ENCODE peak calls at places on chromosomes 12 and 14, in seven cellular contexts. One of them, this sample, is unnamed.

GRCh38 chr14:104094056-104094708 is 8.7 kb downstream of the ASPG start:
- DNase-seq in H9: no peak
- DNase-seq in mesendoderm: peak; percentile 32
- DNase-seq in neuronal stem cell: no peak
- DNase-seq in H1: no peak
- DNase-seq in IMR-90: no peak
- DNase-seq in mesenchymal stem cell: no peak
- DNase-seq in this sample: no peak

GRCh38 chr12:84785951-84786350 is 126.6 kb downstream of the SLC6A15 start:
- DNase-seq in neuronal stem cell: no peak
- DNase-seq in H1: no peak
- DNase-seq in mesendoderm: no peak
- DNase-seq in IMR-90: peak; percentile 7
- DNase-seq in H9: no peak
- DNase-seq in mesenchymal stem cell: no peak
- DNase-seq in this sample: no peak

GRCh38 chr12:64824500-64825142 is at the start of gene TBC1D30:
- DNase-seq in H9: peak; percentile 50
- DNase-seq in H1: no peak
- DNase-seq in IMR-90: peak; percentile 2
- DNase-seq in mesendoderm: peak; percentile 28
- DNase-seq in mesenchymal stem cell: peak; percentile 14
- DNase-seq in neuronal stem cell: peak; percentile 43
- DNase-seq in this sample: no peak

GRCh38 chr14:20327005-20327869 is 5.8 kb downstream of the CCNB1IP1 start:
- DNase-seq in neuronal stem cell: peak; percentile 45
- DNase-seq in IMR-90: peak; percentile 72
- DNase-seq in H1: no peak
- DNase-seq in mesendoderm: peak; percentile 68
- DNase-seq in H9: no peak
- DNase-seq in mesenchymal stem cell: peak; percentile 81
- DNase-seq in this sample: peak; percentile 20

GRCh38 chr12:18323159-18323558 is 61.8 kb downstream of the PIK3C2G start:
- DNase-seq in neuronal stem cell: no peak
- DNase-seq in H9: no peak
- DNase-seq in H1: no peak
- DNase-seq in IMR-90: peak; percentile 52
- DNase-seq in mesenchymal stem cell: peak; percentile 10
- DNase-seq in mesendoderm: no peak
- DNase-seq in this sample: no peak

GRCh38 chr12:115213538-115213961 is 529.6 kb upstream of the TBX3 start:
- DNase-seq in H9: peak; percentile 53
- DNase-seq in IMR-90: no peak
- DNase-seq in H1: no peak
- DNase-seq in mesendoderm: peak; percentile 42
- DNase-seq in neuronal stem cell: no peak
- DNase-seq in mesenchymal stem cell: no peak
- DNase-seq in this sample: no peak

GRCh38 chr12:91181053-91181452 is 1.6 kb downstream of the DCN start:
- DNase-seq in mesenchymal stem cell: peak; percentile 53
- DNase-seq in H9: no peak
- DNase-seq in IMR-90: peak; percentile 34
- DNase-seq in H1: no peak
- DNase-seq in mesendoderm: no peak
- DNase-seq in neuronal stem cell: no peak
- DNase-seq in this sample: no peak

GRCh38 chr14:68346540-68347232 is 446.2 kb downstream of the ZFP36L1 start:
- DNase-seq in H9: no peak
- DNase-seq in H1: no peak
- DNase-seq in IMR-90: no peak
- DNase-seq in mesendoderm: no peak
- DNase-seq in mesenchymal stem cell: no peak
- DNase-seq in neuronal stem cell: no peak
- DNase-seq in this sample: no peak

GRCh38 chr12:607541-608001 is 55.7 kb downstream of the NINJ2 start:
- DNase-seq in mesenchymal stem cell: no peak
- DNase-seq in neuronal stem cell: no peak
- DNase-seq in IMR-90: no peak
- DNase-seq in H9: peak; percentile 61
- DNase-seq in mesendoderm: peak; percentile 66
- DNase-seq in H1: no peak
- DNase-seq in this sample: peak; percentile 62

GRCh38 chr12:114013601-114014345 is 47.6 kb upstream of the RBM19 start:
- DNase-seq in neuronal stem cell: peak; percentile 51
- DNase-seq in mesendoderm: peak; percentile 89
- DNase-seq in IMR-90: peak; percentile 37
- DNase-seq in H9: peak; percentile 76
- DNase-seq in H1: peak; percentile 33
- DNase-seq in mesenchymal stem cell: no peak
- DNase-seq in this sample: peak; percentile 8

GRCh38 chr14:23074906-23075305 is 17.6 kb upstream of the CDH24 start:
- DNase-seq in mesenchymal stem cell: no peak
- DNase-seq in neuronal stem cell: no peak
- DNase-seq in IMR-90: no peak
- DNase-seq in H1: no peak
- DNase-seq in mesendoderm: no peak
- DNase-seq in H9: no peak
- DNase-seq in this sample: no peak

GRCh38 chr14:23079716-23080115 is 15.2 kb downstream of the ACIN1 start:
- DNase-seq in IMR-90: peak; percentile 52
- DNase-seq in H1: no peak
- DNase-seq in mesendoderm: no peak
- DNase-seq in neuronal stem cell: no peak
- DNase-seq in H9: no peak
- DNase-seq in mesenchymal stem cell: no peak
- DNase-seq in this sample: no peak

GRCh38 chr14:23077962-23078361 is 17.0 kb downstream of the ACIN1 start:
- DNase-seq in mesenchymal stem cell: no peak
- DNase-seq in IMR-90: no peak
- DNase-seq in H9: no peak
- DNase-seq in neuronal stem cell: no peak
- DNase-seq in mesendoderm: no peak
- DNase-seq in H1: no peak
- DNase-seq in this sample: no peak

GRCh38 chr14:23078692-23079116 is 16.2 kb downstream of the ACIN1 start:
- DNase-seq in mesendoderm: peak; percentile 68
- DNase-seq in H9: no peak
- DNase-seq in H1: no peak
- DNase-seq in IMR-90: peak; percentile 98
- DNase-seq in mesenchymal stem cell: peak; percentile 97
- DNase-seq in neuronal stem cell: no peak
- DNase-seq in this sample: peak; percentile 95

GRCh38 chr14:23076785-23077408 is 18.0 kb downstream of the ACIN1 start:
- DNase-seq in mesenchymal stem cell: peak; percentile 58
- DNase-seq in mesendoderm: peak; percentile 53
- DNase-seq in H9: no peak
- DNase-seq in IMR-90: peak; percentile 47
- DNase-seq in neuronal stem cell: no peak
- DNase-seq in H1: no peak
- DNase-seq in this sample: peak; percentile 71
- H4K8ac ChIP-seq in mesenchymal stem cell: no peak overlapping the region
- H4K8ac ChIP-seq in mesendoderm: no peak overlapping the region
- H4K8ac ChIP-seq in H9: no peak overlapping the region
- H4K8ac ChIP-seq in IMR-90: no peak overlapping the region
- H4K8ac ChIP-seq in neuronal stem cell: no peak overlapping the region
- H4K8ac ChIP-seq in H1: no peak overlapping the region
- H4K8ac ChIP-seq in this sample: no peak overlapping the region

DNA sequence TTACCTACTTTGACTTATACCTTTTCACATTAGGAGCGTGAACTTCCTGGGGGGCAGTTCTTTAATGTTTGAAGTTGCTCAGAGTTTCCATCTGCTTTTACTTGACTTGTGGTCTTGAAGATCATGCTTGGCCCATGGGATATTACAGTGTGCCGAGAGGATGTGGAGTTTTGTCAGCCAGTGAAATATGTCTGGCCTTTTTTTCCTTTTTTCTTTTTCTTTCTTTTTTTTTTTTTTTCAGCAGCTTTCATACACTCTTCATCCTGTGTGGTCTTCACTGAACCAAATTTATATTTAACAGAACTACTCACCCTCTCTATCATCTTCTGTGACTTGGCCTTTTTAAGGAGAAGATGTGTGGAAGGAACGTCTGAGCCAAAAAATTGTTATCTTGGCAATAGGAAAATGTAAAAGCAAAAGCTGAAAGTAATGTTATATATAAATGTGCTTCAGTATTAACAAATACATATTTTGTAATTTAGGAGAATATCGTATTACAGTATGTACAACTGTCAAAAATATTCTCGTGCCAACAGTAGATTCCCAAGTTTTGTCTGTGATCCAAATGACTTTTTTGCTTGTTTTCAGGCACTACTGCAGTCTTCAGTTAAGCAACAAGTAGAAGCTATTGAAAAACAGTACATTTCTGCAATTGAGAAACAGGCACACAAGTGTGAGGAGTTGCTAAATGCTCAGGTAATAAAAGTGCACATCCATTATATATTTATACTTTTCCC is 200.6 kb downstream of the CCDC91 start:
- DNase-seq in H9: no peak
- DNase-seq in IMR-90: peak; percentile 52
- DNase-seq in mesenchymal stem cell: no peak
- DNase-seq in mesendoderm: no peak
- DNase-seq in H1: no peak
- DNase-seq in neuronal stem cell: no peak
- DNase-seq in this sample: no peak
- H4K8ac ChIP-seq in H9: no peak overlapping the region
- H4K8ac ChIP-seq in IMR-90: peak overlapping the region; percentile 46
- H4K8ac ChIP-seq in mesenchymal stem cell: no peak overlapping the region
- H4K8ac ChIP-seq in mesendoderm: no peak overlapping the region
- H4K8ac ChIP-seq in H1: no peak overlapping the region
- H4K8ac ChIP-seq in neuronal stem cell: no peak overlapping the region
- H4K8ac ChIP-seq in this sample: no peak overlapping the region

DNA sequence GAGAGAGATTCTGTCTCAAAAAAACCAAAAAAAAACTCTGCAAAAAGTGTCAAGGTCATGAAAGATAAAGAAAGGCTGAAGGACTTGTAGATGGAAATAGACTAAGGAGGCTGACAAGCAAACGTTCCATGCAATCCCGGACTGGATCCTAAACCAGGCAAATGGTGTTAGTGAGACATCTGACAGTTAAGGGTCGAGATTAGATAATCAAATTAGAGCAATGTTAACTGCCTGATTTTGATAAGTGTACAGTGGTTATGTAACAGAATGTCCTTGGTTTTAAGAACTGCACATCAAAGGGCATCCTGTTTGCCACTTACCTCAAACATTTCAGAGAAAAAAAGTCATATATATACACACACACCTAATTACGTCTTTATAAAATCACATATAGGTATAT is 3.5 kb upstream of the RAN start:
- DNase-seq in mesendoderm: no peak
- DNase-seq in H9: no peak
- DNase-seq in mesenchymal stem cell: no peak
- DNase-seq in IMR-90: no peak
- DNase-seq in H1: no peak
- DNase-seq in neuronal stem cell: no peak
- DNase-seq in this sample: no peak
- H4K8ac ChIP-seq in mesendoderm: no peak overlapping the region
- H4K8ac ChIP-seq in H9: no peak overlapping the region
- H4K8ac ChIP-seq in mesenchymal stem cell: no peak overlapping the region
- H4K8ac ChIP-seq in IMR-90: no peak overlapping the region
- H4K8ac ChIP-seq in H1: no peak overlapping the region
- H4K8ac ChIP-seq in neuronal stem cell: no peak overlapping the region
- H4K8ac ChIP-seq in this sample: no peak overlapping the region

DNA sequence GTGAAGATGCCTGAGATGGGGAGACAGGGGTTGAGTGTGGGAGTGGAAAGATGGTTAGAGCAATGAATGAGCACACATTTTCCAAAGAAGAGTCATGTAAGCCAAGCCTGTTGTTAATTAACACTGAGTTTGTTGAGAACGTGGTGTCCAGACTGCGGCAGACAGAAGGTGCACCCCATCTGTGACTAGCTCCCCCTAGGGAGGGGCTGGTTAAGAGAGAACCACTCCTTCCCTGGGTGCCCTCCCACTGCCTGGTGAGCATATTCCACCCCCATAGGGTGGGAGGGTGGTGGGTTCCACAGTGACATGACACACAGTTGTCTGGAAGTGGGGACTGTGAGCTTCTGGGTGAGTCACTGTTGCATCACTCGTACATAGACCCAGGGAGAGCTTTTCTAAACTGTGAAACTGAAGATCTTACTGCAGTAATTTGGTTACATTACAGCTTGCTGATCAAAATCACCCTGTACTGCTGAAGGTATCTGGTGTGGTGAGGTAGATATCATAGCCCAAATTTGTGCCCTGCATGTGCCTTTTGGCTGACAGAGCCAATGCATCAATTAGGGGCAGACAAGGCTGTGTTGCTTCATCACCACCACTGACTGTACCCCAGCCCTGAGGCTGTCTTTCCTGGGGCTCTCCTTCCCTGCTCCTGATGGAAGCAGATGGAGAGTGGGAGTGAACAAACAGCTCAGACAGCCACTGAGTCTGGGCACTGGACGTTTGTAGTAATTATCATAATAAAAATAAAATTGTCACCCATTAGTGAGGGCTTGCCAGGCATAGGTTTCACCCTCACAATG is 150.9 kb downstream of the EMP1 start:
- DNase-seq in mesenchymal stem cell: peak; percentile 18
- DNase-seq in neuronal stem cell: no peak
- DNase-seq in mesendoderm: no peak
- DNase-seq in H9: no peak
- DNase-seq in IMR-90: peak; percentile 56
- DNase-seq in H1: no peak
- DNase-seq in this sample: no peak
- H4K8ac ChIP-seq in mesenchymal stem cell: no peak overlapping the region
- H4K8ac ChIP-seq in neuronal stem cell: no peak overlapping the region
- H4K8ac ChIP-seq in mesendoderm: no peak overlapping the region
- H4K8ac ChIP-seq in H9: no peak overlapping the region
- H4K8ac ChIP-seq in IMR-90: no peak overlapping the region
- H4K8ac ChIP-seq in H1: no peak overlapping the region
- H4K8ac ChIP-seq in this sample: no peak overlapping the region

This sample was measured in trophoblast cell.